ENCODE peak calls at places on chromosomes 16 and 17, in five cellular contexts. M is HT1080; L is A172; D is stimulated activated CD8-positive, alpha-beta memory T cell treated with anti-CD3 and anti-CD28 coated beads, Interleukin-4, amount 100 ng/mL, for 1 hour; B is RWPE1. W is an unnamed sample.

GRCh38 chr16:84082110-84082509 is 34.6 kb downstream of the MBTPS1 start:
- DNase-seq in B (no peak), L (no peak), D (no peak), M (no peak), W (no peak)

GRCh38 chr16:12573730-12574383 is 229.8 kb downstream of the CPPED1 start:
- DNase-seq in M (peak), L (peak), D (peak), B (peak), W (no peak)

GRCh38 chr16:48608452-48608851 is 1.5 kb downstream of the N4BP1 start:
- DNase-seq in M (no peak), L (peak), D (no peak), B (peak), W (no peak)

GRCh38 chr16:19868421-19868820 is 16.2 kb downstream of the GPRC5B start:
- DNase-seq in D (no peak), B (no peak), M (no peak), L (no peak), W (no peak)

GRCh38 chr17:10360578-10360977 is 12.2 kb downstream of the MYH13 start:
- DNase-seq in M (peak), D (no peak), B (no peak), L (no peak), W (no peak)

GRCh38 chr17:43946766-43947165 is 4.5 kb upstream of the PPY start:
- DNase-seq in L (no peak), M (no peak), B (no peak), D (no peak), W (no peak)

GRCh38 chr17:80761421-80761871 is 216.8 kb downstream of the RPTOR start:
- DNase-seq in L (peak), M (peak), B (peak), D (no peak), W (peak)

GRCh38 chr16:64365448-64365858 is 756.4 kb downstream of the CDH11 start:
- DNase-seq in B (no peak), L (no peak), D (no peak), M (no peak), W (no peak)

GRCh38 chr16:1333854-1334719 is 642 bp downstream of the BAIAP3 start:
- DNase-seq in M (no peak), L (no peak), D (no peak), B (no peak), W (no peak)

GRCh38 chr16:19411298-19411697 is 6.4 kb upstream of the TMC5 start:
- DNase-seq in B (no peak), D (no peak), L (no peak), M (no peak), W (no peak)

GRCh38 chr16:84548508-84548907 is 44.0 kb upstream of the MEAK7 start:
- DNase-seq in L (no peak), B (no peak), D (no peak), M (no peak), W (no peak)

GRCh38 chr16:17416461-17417221 is 54.1 kb downstream of the XYLT1 start:
- DNase-seq in B (no peak), D (peak), L (no peak), M (no peak), W (no peak)

GRCh38 chr17:81448960-81449359 is 53.7 kb downstream of the BAHCC1 start:
- DNase-seq in M (no peak), B (no peak), L (no peak), D (no peak), W (no peak)

GRCh38 chr16:13909872-13910303 is 10.1 kb upstream of the ERCC4 start:
- DNase-seq in B (no peak), L (peak), M (peak), D (no peak), W (no peak)

GRCh38 chr17:15180121-15180561 is 85.0 kb downstream of the PMP22 start:
- DNase-seq in L (no peak), M (no peak), D (no peak), B (no peak), W (no peak)

GRCh38 chr17:65514082-65514481 is 47.4 kb downstream of the AXIN2 start:
- DNase-seq in L (peak), M (peak), D (no peak), B (peak), W (peak)

GRCh38 chr17:19304209-19304608 is 58.3 kb downstream of the B9D1 start:
- DNase-seq in D (no peak), M (peak), L (peak), B (no peak), W (no peak)

GRCh38 chr17:57482657-57483056 is 226.3 kb downstream of the MSI2 start:
- DNase-seq in M (no peak), L (peak), D (no peak), B (no peak), W (no peak)

GRCh38 chr17:81713556-81714411 is 1.7 kb downstream of the SLC25A10 start:
- DNase-seq in D (no peak), M (no peak), B (no peak), L (no peak), W (no peak)

GRCh38 chr16:30356401-30357084 is 1.4 kb upstream of the CD2BP2 start:
- DNase-seq in M (no peak), B (no peak), L (no peak), D (no peak), W (no peak)

GRCh38 chr17:72419866-72420774 is 299.3 kb downstream of the SOX9 start:
- DNase-seq in B (no peak), L (peak), M (no peak), D (no peak), W (no peak)

GRCh38 chr17:700504-701094 is 14.0 kb downstream of the VPS53 start:
- DNase-seq in L (no peak), M (no peak), D (no peak), B (peak), W (no peak)

GRCh38 chr16:578870-579405 is 9.2 kb downstream of the PIGQ start:
- DNase-seq in D (no peak), M (no peak), L (no peak), B (no peak), W (no peak)

GRCh38 chr16:75021410-75021809 is 22.6 kb downstream of the ZNRF1 start:
- DNase-seq in B (no peak), M (no peak), L (no peak), D (no peak), W (no peak)

GRCh38 chr16:4298761-4299522 is 16.9 kb upstream of the GLIS2 start:
- DNase-seq in L (peak), M (peak), D (no peak), B (peak), W (no peak)

GRCh38 chr16:88830250-88830649 is 18.5 kb upstream of the APRT start:
- DNase-seq in B (no peak), D (no peak), M (no peak), L (no peak), W (no peak)

GRCh38 chr17:1605681-1606351 is 22.8 kb downstream of the SLC43A2 start:
- DNase-seq in L (no peak), B (no peak), D (no peak), M (no peak), W (no peak)

W was measured in keratinocyte.